ENCODE peak calls at places on chromosomes 12 and 14, in five cellular contexts. One of them, this sample, is unnamed.

GRCh38 chr12:27505771-27506170 is 18.2 kb upstream of the PPFIBP1 start:
- DNase-seq in heart right ventricle: no peak
- DNase-seq in nephron progenitor cell: no peak
- DNase-seq in pons: no peak
- DNase-seq in activated CD4-positive, alpha-beta T cell treated with anti-CD3 and anti-CD28 coated beads for 4 hours: no peak
- DNase-seq in this sample: no peak

GRCh38 chr12:90672081-90672480 is 282.9 kb downstream of the CCER1 start:
- DNase-seq in heart right ventricle: no peak
- DNase-seq in nephron progenitor cell: no peak
- DNase-seq in pons: no peak
- DNase-seq in activated CD4-positive, alpha-beta T cell treated with anti-CD3 and anti-CD28 coated beads for 4 hours: no peak
- DNase-seq in this sample: no peak

GRCh38 chr12:44960856-44961255 is 84.7 kb upstream of the NELL2 start:
- DNase-seq in heart right ventricle: no peak
- DNase-seq in nephron progenitor cell: no peak
- DNase-seq in pons: no peak
- DNase-seq in activated CD4-positive, alpha-beta T cell treated with anti-CD3 and anti-CD28 coated beads for 4 hours: no peak
- DNase-seq in this sample: no peak

GRCh38 chr12:2384533-2385328 is 331.9 kb downstream of the CACNA1C start:
- DNase-seq in heart right ventricle: no peak
- DNase-seq in nephron progenitor cell: no peak
- DNase-seq in pons: no peak
- DNase-seq in activated CD4-positive, alpha-beta T cell treated with anti-CD3 and anti-CD28 coated beads for 4 hours: no peak
- DNase-seq in this sample: no peak

GRCh38 chr12:65022960-65023359 is 98.1 kb downstream of the WIF1 start:
- DNase-seq in heart right ventricle: no peak
- DNase-seq in nephron progenitor cell: no peak
- DNase-seq in pons: no peak
- DNase-seq in activated CD4-positive, alpha-beta T cell treated with anti-CD3 and anti-CD28 coated beads for 4 hours: no peak
- DNase-seq in this sample: no peak

GRCh38 chr14:34355584-34356266 is 106.3 kb downstream of the SPTSSA start:
- DNase-seq in heart right ventricle: no peak
- DNase-seq in nephron progenitor cell: no peak
- DNase-seq in pons: peak
- DNase-seq in activated CD4-positive, alpha-beta T cell treated with anti-CD3 and anti-CD28 coated beads for 4 hours: no peak
- DNase-seq in this sample: no peak

GRCh38 chr12:8544295-8544694 is 3.6 kb upstream of the CLEC4E start:
- DNase-seq in heart right ventricle: no peak
- DNase-seq in nephron progenitor cell: peak
- DNase-seq in pons: peak
- DNase-seq in activated CD4-positive, alpha-beta T cell treated with anti-CD3 and anti-CD28 coated beads for 4 hours: peak
- DNase-seq in this sample: peak

GRCh38 chr12:133080619-133081407 is at the start of gene ZNF140:
- DNase-seq in heart right ventricle: peak
- DNase-seq in nephron progenitor cell: peak
- DNase-seq in pons: peak
- DNase-seq in activated CD4-positive, alpha-beta T cell treated with anti-CD3 and anti-CD28 coated beads for 4 hours: peak
- DNase-seq in this sample: peak

GRCh38 chr14:90785474-90785873 is 30.8 kb downstream of the TTC7B start:
- DNase-seq in heart right ventricle: peak
- DNase-seq in nephron progenitor cell: no peak
- DNase-seq in pons: peak
- DNase-seq in activated CD4-positive, alpha-beta T cell treated with anti-CD3 and anti-CD28 coated beads for 4 hours: no peak
- DNase-seq in this sample: peak

GRCh38 chr14:103512701-103513611 is 9.7 kb downstream of the CKB start:
- DNase-seq in heart right ventricle: peak
- DNase-seq in nephron progenitor cell: no peak
- DNase-seq in pons: no peak
- DNase-seq in activated CD4-positive, alpha-beta T cell treated with anti-CD3 and anti-CD28 coated beads for 4 hours: no peak
- DNase-seq in this sample: peak

GRCh38 chr12:1091350-1091749 is 100.3 kb downstream of the ERC1 start:
- DNase-seq in heart right ventricle: no peak
- DNase-seq in nephron progenitor cell: no peak
- DNase-seq in pons: no peak
- DNase-seq in activated CD4-positive, alpha-beta T cell treated with anti-CD3 and anti-CD28 coated beads for 4 hours: no peak
- DNase-seq in this sample: no peak

GRCh38 chr12:31519525-31519924 is 71.4 kb downstream of the DENND5B start:
- DNase-seq in heart right ventricle: no peak
- DNase-seq in nephron progenitor cell: no peak
- DNase-seq in pons: no peak
- DNase-seq in activated CD4-positive, alpha-beta T cell treated with anti-CD3 and anti-CD28 coated beads for 4 hours: no peak
- DNase-seq in this sample: no peak

GRCh38 chr12:23950775-23951391 is 1.4 kb upstream of the SOX5 start:
- DNase-seq in heart right ventricle: no peak
- DNase-seq in nephron progenitor cell: peak
- DNase-seq in pons: peak
- DNase-seq in activated CD4-positive, alpha-beta T cell treated with anti-CD3 and anti-CD28 coated beads for 4 hours: no peak
- DNase-seq in this sample: no peak

GRCh38 chr12:102356690-102357089 is 123.7 kb downstream of the IGF1 start:
- DNase-seq in heart right ventricle: no peak
- DNase-seq in nephron progenitor cell: no peak
- DNase-seq in pons: no peak
- DNase-seq in activated CD4-positive, alpha-beta T cell treated with anti-CD3 and anti-CD28 coated beads for 4 hours: no peak
- DNase-seq in this sample: no peak

GRCh38 chr12:12488823-12489528 is 73.7 kb downstream of the DUSP16 start:
- DNase-seq in heart right ventricle: no peak
- DNase-seq in nephron progenitor cell: no peak
- DNase-seq in pons: no peak
- DNase-seq in activated CD4-positive, alpha-beta T cell treated with anti-CD3 and anti-CD28 coated beads for 4 hours: no peak
- DNase-seq in this sample: no peak

GRCh38 chr12:106284294-106285105 is 18.0 kb upstream of the TCP11L2 start:
- DNase-seq in heart right ventricle: no peak
- DNase-seq in nephron progenitor cell: no peak
- DNase-seq in pons: peak
- DNase-seq in activated CD4-positive, alpha-beta T cell treated with anti-CD3 and anti-CD28 coated beads for 4 hours: no peak
- DNase-seq in this sample: no peak

GRCh38 chr12:9049520-9050133 is 60.3 kb downstream of the KLRG1 start:
- DNase-seq in heart right ventricle: no peak
- DNase-seq in nephron progenitor cell: peak
- DNase-seq in pons: peak
- DNase-seq in activated CD4-positive, alpha-beta T cell treated with anti-CD3 and anti-CD28 coated beads for 4 hours: peak
- DNase-seq in this sample: no peak

GRCh38 chr12:114285554-114285953 is 120.4 kb downstream of the TBX5 start:
- DNase-seq in heart right ventricle: no peak
- DNase-seq in nephron progenitor cell: no peak
- DNase-seq in pons: no peak
- DNase-seq in activated CD4-positive, alpha-beta T cell treated with anti-CD3 and anti-CD28 coated beads for 4 hours: no peak
- DNase-seq in this sample: no peak

GRCh38 chr12:110917467-110917866 is 2.9 kb downstream of the MYL2 start:
- DNase-seq in heart right ventricle: no peak
- DNase-seq in nephron progenitor cell: no peak
- DNase-seq in pons: no peak
- DNase-seq in activated CD4-positive, alpha-beta T cell treated with anti-CD3 and anti-CD28 coated beads for 4 hours: no peak
- DNase-seq in this sample: no peak

GRCh38 chr12:81089412-81089811 is 11.5 kb downstream of the ACSS3 start:
- DNase-seq in heart right ventricle: no peak
- DNase-seq in nephron progenitor cell: no peak
- DNase-seq in pons: no peak
- DNase-seq in activated CD4-positive, alpha-beta T cell treated with anti-CD3 and anti-CD28 coated beads for 4 hours: no peak
- DNase-seq in this sample: no peak

GRCh38 chr14:36659010-36659821 is 2.4 kb upstream of the PAX9 start:
- DNase-seq in heart right ventricle: no peak
- DNase-seq in nephron progenitor cell: peak
- DNase-seq in pons: no peak
- DNase-seq in activated CD4-positive, alpha-beta T cell treated with anti-CD3 and anti-CD28 coated beads for 4 hours: no peak
- DNase-seq in this sample: no peak

This sample was measured in putamen.